ENCODE peak calls at places on chromosomes 16 and 17, in eight cellular contexts. H, F, C, P, G, R, A and M are unnamed samples. For H3K36me3, the result is how much of the 10 kb centered on the place peaks cover.

GRCh38 chr17:69592692-69593350 is 178.3 kb downstream of the MAP2K6 start:
- DNase-seq in H (no peak), F (no peak), C (no peak), P (no peak), G (no peak), R (no peak), A (peak), M (no peak)

GRCh38 chr16:48194828-48195566 is 39.2 kb upstream of the ABCC12 start:
- DNase-seq in H (no peak), F (peak), C (peak), P (peak), G (no peak), R (no peak), A (peak), M (peak)

GRCh38 chr17:82296511-82297279 is 20.7 kb downstream of the CD7 start:
- DNase-seq in H (no peak), F (no peak), C (no peak), P (no peak), G (no peak), R (peak), A (no peak), M (no peak)

GRCh38 chr17:50062323-50063243 is 6.7 kb downstream of the ITGA3 start:
- DNase-seq in H (peak), F (peak), C (no peak), P (peak), G (peak), R (no peak), A (peak), M (peak)

GRCh38 chr17:57900991-57901743 is 51.3 kb upstream of the MRPS23 start:
- DNase-seq in H (peak), F (peak), C (no peak), P (peak), G (no peak), R (no peak), A (no peak), M (peak)

GRCh38 chr17:62965149-62965648 is 836 bp upstream of the TANC2 start:
- DNase-seq in H (no peak), F (no peak), C (no peak), P (no peak), G (no peak), R (peak), A (no peak), M (no peak)

GRCh38 chr17:14715531-14715930 is 414.6 kb downstream of the HS3ST3B1 start:
- DNase-seq in H (no peak), F (no peak), C (no peak), P (no peak), G (no peak), R (no peak), A (no peak), M (no peak)

GRCh38 chr17:61511480-61512182 is 59.4 kb downstream of the TBX4 start:
- DNase-seq in H (no peak), F (no peak), C (no peak), P (no peak), G (no peak), R (no peak), A (no peak), M (no peak)

GRCh38 chr17:57953219-57953618 is 2.0 kb downstream of the CUEDC1 start:
- DNase-seq in H (no peak), F (no peak), C (no peak), P (no peak), G (no peak), R (no peak), A (no peak), M (no peak)

GRCh38 chr17:49616086-49616485 is 40.4 kb downstream of the NXPH3 start:
- DNase-seq in H (no peak), F (no peak), C (no peak), P (no peak), G (no peak), R (no peak), A (no peak), M (no peak)

GRCh38 chr17:74042744-74043486 is 160.6 kb upstream of the RPL38 start:
- DNase-seq in H (no peak), F (peak), C (peak), P (no peak), G (peak), R (no peak), A (peak), M (peak)

GRCh38 chr17:5950871-5951270 is 119.3 kb upstream of the WSCD1 start:
- DNase-seq in H (no peak), F (no peak), C (no peak), P (no peak), G (no peak), R (no peak), A (no peak), M (no peak)

GRCh38 chr16:71246309-71246708 is 15.8 kb upstream of the HYDIN start:
- DNase-seq in H (no peak), F (no peak), C (no peak), P (no peak), G (no peak), R (no peak), A (no peak), M (no peak)

GRCh38 chr17:8384801-8385335 is 1.9 kb upstream of the RPL26 start:
- DNase-seq in H (no peak), F (no peak), C (peak), P (no peak), G (no peak), R (no peak), A (peak), M (peak)

GRCh38 chr16:75477680-75478473 is 13.4 kb upstream of the TMEM170A start:
- DNase-seq in H (no peak), F (no peak), C (no peak), P (no peak), G (no peak), R (no peak), A (no peak), M (peak)

GRCh38 chr17:15945493-15946209 is 721 bp downstream of the ADORA2B start:
- DNase-seq in H (no peak), F (no peak), C (no peak), P (no peak), G (no peak), R (no peak), A (no peak), M (no peak)

GRCh38 chr16:21666772-21667171 is 3.0 kb downstream of the OTOA start:
- DNase-seq in H (no peak), F (no peak), C (no peak), P (no peak), G (no peak), R (no peak), A (no peak), M (no peak)

GRCh38 chr16:15034266-15035162 is 21.4 kb downstream of the NTAN1 start:
- DNase-seq in H (no peak), F (no peak), C (no peak), P (no peak), G (no peak), R (no peak), A (no peak), M (no peak)

GRCh38 chr17:66016231-66016630 is 175.7 kb downstream of the CEP112 start:
- DNase-seq in H (no peak), F (no peak), C (no peak), P (no peak), G (no peak), R (peak), A (no peak), M (no peak)

GRCh38 chr17:66018786-66019185 is 173.1 kb downstream of the CEP112 start:
- DNase-seq in H (no peak), F (no peak), C (no peak), P (no peak), G (no peak), R (no peak), A (no peak), M (no peak)

GRCh38 chr17:66025551-66025950 is 166.4 kb downstream of the CEP112 start:
- DNase-seq in H (no peak), F (no peak), C (no peak), P (no peak), G (no peak), R (no peak), A (peak), M (peak)

DNA sequence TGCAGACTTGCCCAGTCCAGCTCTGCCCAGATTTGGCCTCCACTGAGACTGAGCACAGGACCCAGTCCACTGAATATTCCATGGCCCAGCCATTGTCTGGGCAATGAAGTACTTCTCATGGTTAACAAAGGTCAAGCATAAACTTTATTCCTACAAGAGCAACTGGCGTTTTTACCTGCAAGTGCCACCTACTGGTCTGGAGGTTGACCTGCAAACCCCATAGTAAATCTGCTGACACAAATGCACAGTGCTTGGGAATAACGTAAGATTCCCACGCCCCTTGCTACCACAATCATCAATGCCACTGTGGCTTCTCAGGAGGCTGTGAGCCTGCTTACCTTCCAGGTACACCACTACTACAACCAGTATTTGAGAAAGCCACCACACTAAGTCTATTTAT is 170.2 kb downstream of the CEP112 start:
- DNase-seq in H (no peak), F (no peak), C (no peak), P (no peak), G (no peak), R (no peak), A (no peak), M (no peak)
- TF ChIP-seq CTCF in H (no peak), F (no peak), C (no peak), P (no peak), G (no peak), R (peak), A (peak), M (no peak)

DNA sequence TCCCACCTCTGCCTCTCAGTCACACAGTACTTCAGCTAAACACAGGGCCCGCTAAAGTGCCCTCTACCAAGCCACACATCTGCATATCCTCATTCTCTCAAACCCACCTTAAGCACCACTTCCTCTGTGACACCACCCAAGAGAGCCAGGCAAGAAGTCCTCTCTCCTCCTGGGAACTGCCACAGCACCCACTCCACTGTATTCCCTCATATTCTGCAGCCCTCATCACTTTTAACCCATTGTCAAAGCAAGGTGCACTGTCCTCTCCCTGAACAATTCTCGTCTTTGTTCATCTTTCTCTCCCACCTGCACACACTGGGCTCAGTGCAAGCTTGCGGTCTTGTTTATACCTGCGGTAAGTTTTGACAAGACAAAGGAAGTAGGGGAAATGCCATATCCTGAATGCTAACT is 13.6 kb downstream of the CHD9 start:
- DNase-seq in H (no peak), F (no peak), C (no peak), P (no peak), G (no peak), R (no peak), A (no peak), M (no peak)
- H3K36me3 ChIP-seq in H (under half), F (under half), C (under half), P (under half), G (under half), R (under half), A (under half), M (under half)

DNA sequence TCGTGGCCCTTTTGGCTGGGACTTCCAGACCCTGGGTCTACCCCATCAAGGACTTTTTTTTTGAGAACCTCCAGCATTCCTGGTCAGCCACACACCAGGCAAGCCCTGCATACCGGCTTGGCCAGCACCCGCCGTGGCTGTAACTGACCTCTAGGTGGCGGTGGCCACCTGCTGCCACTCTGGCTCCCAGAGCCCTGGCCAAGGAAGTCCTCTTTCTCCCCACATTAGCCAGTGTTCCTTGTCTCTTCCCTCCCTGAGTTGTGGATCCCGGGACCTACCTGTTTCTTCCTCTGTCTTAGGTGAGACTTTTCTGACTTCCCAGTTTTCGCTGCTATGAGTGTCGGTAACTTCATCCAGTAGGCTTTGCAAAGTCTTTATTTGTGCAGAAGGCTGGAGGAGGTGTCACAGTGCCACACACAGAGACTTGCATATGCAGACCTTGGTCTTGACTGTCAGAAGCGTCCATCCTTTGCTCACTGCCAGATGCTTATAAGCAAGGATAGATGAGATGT is 348.3 kb downstream of the CPPED1 start:
- DNase-seq in H (peak), F (peak), C (peak), P (peak), G (no peak), R (peak), A (peak), M (peak)
- H3K4me3 ChIP-seq in H (no peak), F (no peak), C (no peak), P (no peak), G (no peak), R (no peak), A (no peak), M (no peak)

GRCh38 chr16:68345958-68346635 is 35.3 kb downstream of the PRMT7 start:
- DNase-seq in H (no peak), F (no peak), C (no peak), P (no peak), G (no peak), R (no peak), A (no peak), M (no peak)
- TF ChIP-seq CTCF in H (no peak), F (no peak), C (no peak), P (no peak), G (no peak), R (no peak), A (no peak), M (no peak)

DNA sequence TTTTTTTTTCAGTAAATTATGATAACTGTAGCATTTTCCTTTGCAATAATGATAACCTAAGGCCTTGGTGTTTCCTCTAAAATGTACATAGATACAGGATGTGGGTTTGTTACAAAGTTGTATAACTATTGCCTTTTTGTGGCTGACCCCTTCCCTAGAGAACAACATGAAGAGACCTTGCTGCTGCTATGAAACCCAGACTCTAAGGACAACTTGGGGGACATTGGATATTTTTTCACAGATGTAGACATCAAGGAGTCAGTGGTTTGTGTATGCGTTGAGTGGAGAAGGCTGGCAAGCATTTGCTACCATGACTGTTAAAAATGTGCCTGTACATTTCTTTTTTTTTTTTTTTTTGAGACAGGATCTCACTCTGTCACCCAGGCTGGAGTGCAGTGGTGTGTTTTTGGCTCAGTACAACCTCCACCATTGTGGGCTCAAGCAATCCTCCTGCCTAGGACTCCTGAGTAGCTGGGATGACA is 12.3 kb downstream of the HMOX2 start:
- DNase-seq in H (no peak), F (no peak), C (no peak), P (no peak), G (no peak), R (peak), A (no peak), M (no peak)
- H3K36me3 ChIP-seq in H (under half), F (under half), C (under half), P (half or more), G (under half), R (under half), A (under half), M (under half)

DNA sequence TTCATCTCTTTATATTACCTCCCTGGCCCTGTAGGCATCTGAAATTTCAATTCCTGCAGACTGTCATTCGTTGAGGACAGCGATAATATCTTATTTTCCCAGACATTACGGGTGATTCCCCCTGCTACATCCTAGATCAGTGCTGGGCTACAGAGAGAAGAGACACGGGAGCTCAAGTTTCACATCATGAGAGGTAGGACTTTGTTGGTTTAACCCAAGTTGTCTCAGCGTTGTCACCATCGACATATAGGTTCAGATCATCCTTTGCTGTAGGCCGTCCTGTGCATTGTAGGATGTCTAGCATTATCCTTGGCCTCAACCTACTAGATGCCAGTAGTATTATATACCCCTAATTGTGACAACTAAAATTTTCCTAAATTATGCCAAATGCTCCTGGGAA is 19.3 kb downstream of the MT1X start:
- DNase-seq in H (no peak), F (no peak), C (no peak), P (no peak), G (no peak), R (no peak), A (no peak), M (no peak)
- H3K4me3 ChIP-seq in H (no peak), F (no peak), C (no peak), P (no peak), G (no peak), R (no peak), A (no peak), M (no peak)

GRCh38 chr17:47252766-47253512 is 688 bp upstream of the ITGB3 start:
- DNase-seq in H (no peak), F (no peak), C (no peak), P (no peak), G (no peak), R (no peak), A (no peak), M (no peak)

GRCh38 chr17:47254403-47254943 is 846 bp downstream of the ITGB3 start:
- DNase-seq in H (no peak), F (no peak), C (no peak), P (no peak), G (no peak), R (no peak), A (no peak), M (no peak)

GRCh38 chr17:47252209-47252608 is 1.4 kb upstream of the ITGB3 start:
- DNase-seq in H (no peak), F (no peak), C (peak), P (no peak), G (no peak), R (no peak), A (no peak), M (no peak)

GRCh38 chr17:47251421-47251940 is 2.1 kb upstream of the ITGB3 start:
- DNase-seq in H (no peak), F (no peak), C (no peak), P (no peak), G (no peak), R (no peak), A (no peak), M (no peak)

DNA sequence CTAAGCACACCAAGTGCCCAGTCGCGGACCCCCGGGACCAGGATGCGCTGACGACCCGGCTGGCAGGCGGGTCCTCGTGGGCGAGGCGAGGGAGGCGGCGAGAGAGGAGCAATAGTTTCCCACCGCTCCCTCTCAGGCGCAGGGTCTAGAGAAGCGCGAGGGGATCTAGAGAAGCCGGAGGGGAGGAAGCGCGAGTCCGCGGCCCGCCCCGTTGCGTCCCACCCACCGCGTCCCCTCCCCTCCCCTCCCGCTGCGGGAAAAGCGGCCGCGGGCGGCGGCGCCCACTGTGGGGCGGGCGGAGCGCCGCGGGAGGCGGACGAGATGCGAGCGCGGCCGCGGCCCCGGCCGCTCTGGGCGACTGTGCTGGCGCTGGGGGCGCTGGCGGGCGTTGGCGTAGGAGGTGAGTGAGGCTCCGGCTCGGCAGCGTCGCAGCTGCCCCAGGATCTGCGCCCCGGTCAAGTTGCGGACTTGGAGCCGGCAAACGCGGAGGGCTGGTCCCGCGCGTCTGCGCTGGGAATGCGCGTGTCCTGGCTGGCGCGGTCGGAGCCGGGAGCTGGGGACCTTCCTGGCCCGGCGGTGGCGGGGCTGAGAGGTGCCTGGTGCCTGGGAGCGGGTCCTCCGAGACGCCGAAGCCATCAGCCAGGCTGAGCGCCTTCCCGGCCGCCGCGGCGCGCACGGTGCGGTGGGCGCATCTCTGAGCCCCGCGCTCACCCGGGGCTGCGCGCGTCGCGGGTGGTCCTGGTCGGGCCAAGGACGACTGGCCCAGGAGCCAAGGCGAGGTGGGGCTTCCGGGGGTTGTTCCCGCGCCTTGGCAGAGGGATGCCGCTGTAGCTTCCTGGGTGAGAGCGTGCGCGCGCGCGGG is at the start of gene ITGB3:
- DNase-seq in H (peak), F (peak), C (peak), P (peak), G (no peak), R (peak), A (peak), M (peak)
- TF ChIP-seq CTCF in H (peak), F (peak), C (peak), P (no peak), G (peak), R (peak), A (peak), M (peak)

GRCh38 chr17:47982091-47982617 is 11.2 kb downstream of the CDK5RAP3 start:
- DNase-seq in H (no peak), F (no peak), C (no peak), P (no peak), G (no peak), R (no peak), A (no peak), M (no peak)
- H3K36me3 ChIP-seq in H (under half), F (under half), C (under half), P (half or more), G (under half), R (half or more), A (under half), M (under half)

GRCh38 chr16:57376313-57376818 is 4.1 kb downstream of the CX3CL1 start:
- DNase-seq in H (no peak), F (no peak), C (no peak), P (no peak), G (no peak), R (no peak), A (no peak), M (no peak)

GRCh38 chr16:57372372-57373116 is at the start of gene CX3CL1:
- DNase-seq in H (peak), F (peak), C (peak), P (peak), G (no peak), R (no peak), A (peak), M (peak)

GRCh38 chr16:57371494-57372371 is 557 bp upstream of the CX3CL1 start:
- DNase-seq in H (no peak), F (peak), C (no peak), P (no peak), G (peak), R (no peak), A (no peak), M (no peak)

GRCh38 chr16:57374067-57374534 is 1.8 kb downstream of the CX3CL1 start:
- DNase-seq in H (no peak), F (peak), C (no peak), P (no peak), G (peak), R (no peak), A (peak), M (peak)

GRCh38 chr16:57373117-57373947 is 1.0 kb downstream of the CX3CL1 start:
- DNase-seq in H (no peak), F (no peak), C (no peak), P (no peak), G (no peak), R (no peak), A (no peak), M (no peak)
- H3K4me3 ChIP-seq in H (peak), F (no peak), C (no peak), P (peak), G (peak), R (no peak), A (no peak), M (no peak)